ENCODE peak calls at places on chromosome 9, in six cellular contexts. G is stimulated activated CD8-positive, alpha-beta memory T cell treated with anti-CD3 and anti-CD28 coated beads, Interleukin-2, amount 100 ng/mL, for 1 hour; V is activated T-cell treated with anti-CD3 and anti-CD28 coated beads, Interleukin-2, amount 50 U/mL, for 24 hours; I is natural killer cell treated with Interleukin-12 subunit alpha and Interleukin-12 subunit beta and Interleukin-15 and Interleukin-18, amount 100 ng/mL, for 72 hours; X is effector CD8-positive, alpha-beta T cell; Z is stimulated activated CD4-positive, alpha-beta T cell treated with anti-CD3 and anti-CD28 coated beads, Interleukin-1b, Interleukin-23, amount 100 ng/mL, for 24 hours. O is an unnamed sample.

GRCh38 chr9:131817627-131818026 is 77.8 kb upstream of the RAPGEF1 start:
- DNase-seq in G (no peak), X (no peak), I (no peak), Z (no peak), V (no peak), O (no peak)

GRCh38 chr9:27395484-27395921 is 98.6 kb upstream of the EQTN start:
- DNase-seq in Z (no peak), I (no peak), V (no peak), G (no peak), X (no peak), O (no peak)

GRCh38 chr9:121439711-121440110 is 59.9 kb downstream of the GGTA1 start:
- DNase-seq in G (no peak), X (no peak), V (no peak), Z (no peak), I (no peak), O (no peak)

GRCh38 chr9:126777733-126778132 is 27.1 kb upstream of the ZBTB43 start:
- DNase-seq in X (no peak), G (no peak), I (no peak), Z (no peak), V (no peak), O (no peak)

GRCh38 chr9:118533850-118534249 is 829.6 kb downstream of the TLR4 start:
- DNase-seq in V (no peak), G (no peak), X (no peak), I (no peak), Z (no peak), O (no peak)

GRCh38 chr9:131333771-131334567 is 44.4 kb downstream of the PLPP7 start:
- DNase-seq in V (no peak), G (no peak), Z (no peak), X (no peak), I (no peak), O (peak)

GRCh38 chr9:105858284-105858683 is 163.9 kb downstream of the TMEM38B start:
- DNase-seq in G (no peak), I (no peak), X (no peak), V (no peak), Z (no peak), O (no peak)

GRCh38 chr9:70902705-70903131 is 218.7 kb downstream of the TRPM3 start:
- DNase-seq in Z (no peak), X (no peak), I (no peak), G (no peak), V (no peak), O (no peak)

GRCh38 chr9:126395439-126396212 is 69.0 kb downstream of the MVB12B start:
- DNase-seq in G (no peak), Z (no peak), X (no peak), V (no peak), I (no peak), O (no peak)

GRCh38 chr9:132591244-132591643 is 8.8 kb downstream of the BARHL1 start:
- DNase-seq in I (no peak), G (no peak), V (no peak), Z (no peak), X (no peak), O (no peak)

GRCh38 chr9:92726971-92727715 is 37.5 kb downstream of the BICD2 start:
- DNase-seq in G (no peak), Z (no peak), X (no peak), V (no peak), I (no peak), O (no peak)

GRCh38 chr9:1941989-1942388 is 73.2 kb upstream of the SMARCA2 start:
- DNase-seq in G (no peak), V (no peak), X (no peak), Z (no peak), I (no peak), O (no peak)

GRCh38 chr9:77647659-77648457 is at the start of gene GNA14:
- DNase-seq in V (peak), X (no peak), G (no peak), I (no peak), Z (no peak), O (no peak)

GRCh38 chr9:34272146-34272545 is 56.9 kb downstream of the KIF24 start:
- DNase-seq in X (no peak), V (no peak), I (no peak), G (no peak), Z (no peak), O (no peak)

GRCh38 chr9:108072740-108073139 is 583.2 kb upstream of the KLF4 start:
- DNase-seq in I (no peak), V (no peak), G (no peak), Z (no peak), X (no peak), O (no peak)

GRCh38 chr9:32665101-32665500 is 29.6 kb upstream of the TAF1L start:
- DNase-seq in V (no peak), I (no peak), X (no peak), Z (no peak), G (no peak), O (no peak)

GRCh38 chr9:82101475-82101874 is 112.9 kb downstream of the SPATA31D1 start:
- DNase-seq in V (no peak), I (no peak), X (no peak), G (no peak), Z (no peak), O (no peak)

GRCh38 chr9:109815366-109815947 is 35.5 kb downstream of the PALM2AKAP2 start:
- DNase-seq in X (no peak), V (no peak), G (no peak), I (no peak), Z (no peak), O (no peak)

GRCh38 chr9:125495137-125496119 is 211.6 kb downstream of the MAPKAP1 start:
- DNase-seq in V (no peak), X (no peak), I (no peak), Z (no peak), G (no peak), O (no peak)

GRCh38 chr9:13569706-13570423 is 290.4 kb upstream of the MPDZ start:
- DNase-seq in Z (no peak), I (no peak), G (no peak), V (no peak), X (no peak), O (no peak)

GRCh38 chr9:133880851-133881634 is 111.1 kb downstream of the VAV2 start:
- DNase-seq in I (no peak), Z (no peak), X (no peak), G (no peak), V (no peak), O (no peak)

GRCh38 chr9:72749276-72749675 is 203.6 kb downstream of the ALDH1A1 start:
- DNase-seq in I (no peak), Z (no peak), G (no peak), X (no peak), V (no peak), O (no peak)

GRCh38 chr9:88789785-88790184 is 201.5 kb upstream of the S1PR3 start:
- DNase-seq in G (no peak), Z (no peak), I (no peak), V (no peak), X (no peak), O (no peak)